ENCODE peak calls at places on chromosome 12, in six cellular contexts. A, T, N, F, Z and J are unnamed samples.

GRCh38 chr12:6934110-6934509 is 6.4 kb downstream of the ATN1 start:
- DNase-seq in A (no peak), T (peak; percentile 90), N (no peak), F (peak; percentile 57), Z (no peak), J (no peak)

GRCh38 chr12:115984607-115985006 is 292.9 kb downstream of the MED13L start:
- DNase-seq in A (no peak), T (no peak), N (no peak), F (no peak), Z (no peak), J (no peak)

GRCh38 chr12:70110085-70110484 is 133.1 kb upstream of the CNOT2 start:
- DNase-seq in A (no peak), T (no peak), N (no peak), F (no peak), Z (no peak), J (no peak)

GRCh38 chr12:77999074-77999715 is 168.5 kb downstream of the NAV3 start:
- DNase-seq in A (no peak), T (no peak), N (no peak), F (no peak), Z (no peak), J (peak; percentile 37)

GRCh38 chr12:109949089-109949488 is 47.1 kb downstream of the GIT2 start:
- DNase-seq in A (no peak), T (peak; percentile 73), N (no peak), F (peak; percentile 86), Z (no peak), J (no peak)

GRCh38 chr12:3035815-3036702 is 41.1 kb upstream of the TSPAN9 start:
- DNase-seq in A (no peak), T (peak; percentile 32), N (no peak), F (peak; percentile 32), Z (peak; percentile 13), J (no peak)

GRCh38 chr12:92145731-92146496 is at the start of gene BTG1:
- DNase-seq in A (peak; percentile 100), T (peak; percentile 100), N (peak; percentile 99), F (peak; percentile 100), Z (peak; percentile 99), J (peak; percentile 93)

GRCh38 chr12:92055877-92056276 is 89.8 kb downstream of the BTG1 start:
- DNase-seq in A (no peak), T (no peak), N (peak; percentile 81), F (no peak), Z (peak; percentile 36), J (no peak)

GRCh38 chr12:613996-614726 is 49.1 kb downstream of the NINJ2 start:
- DNase-seq in A (peak; percentile 11), T (peak; percentile 23), N (peak; percentile 66), F (peak; percentile 33), Z (no peak), J (peak; percentile 63)

GRCh38 chr12:62426095-62426488 is 40.5 kb upstream of the MON2 start:
- DNase-seq in A (no peak), T (peak; percentile 84), N (no peak), F (peak; percentile 65), Z (no peak), J (no peak)

GRCh38 chr12:55647027-55647426 is 10.3 kb downstream of the OR10P1 start:
- DNase-seq in A (no peak), T (no peak), N (no peak), F (no peak), Z (no peak), J (no peak)

GRCh38 chr12:120242971-120243699 is 22.4 kb downstream of the PXN start:
- DNase-seq in A (no peak), T (no peak), N (no peak), F (no peak), Z (no peak), J (no peak)

GRCh38 chr12:116278259-116278595 is 734 bp upstream of the MED13L start:
- DNase-seq in A (no peak), T (no peak), N (no peak), F (no peak), Z (no peak), J (no peak)

GRCh38 chr12:58425481-58426392 is 484.4 kb downstream of the ATP23 start:
- DNase-seq in A (peak; percentile 62), T (peak; percentile 89), N (peak; percentile 18), F (peak; percentile 95), Z (peak; percentile 88), J (peak; percentile 37)

GRCh38 chr12:727321-727720 is 25.1 kb upstream of the WNK1 start:
- DNase-seq in A (no peak), T (no peak), N (no peak), F (no peak), Z (no peak), J (no peak)

GRCh38 chr12:87756111-87756510 is 273.1 kb downstream of the C12orf50 start:
- DNase-seq in A (no peak), T (peak; percentile 98), N (no peak), F (peak; percentile 71), Z (no peak), J (no peak)

GRCh38 chr12:30836656-30837445 is 82.1 kb upstream of the CAPRIN2 start:
- DNase-seq in A (no peak), T (no peak), N (no peak), F (no peak), Z (no peak), J (no peak)

GRCh38 chr12:30840715-30841114 is 85.8 kb upstream of the TSPAN11 start:
- DNase-seq in A (no peak), T (no peak), N (no peak), F (no peak), Z (no peak), J (no peak)

GRCh38 chr12:30837595-30837994 is 82.8 kb upstream of the CAPRIN2 start:
- DNase-seq in A (no peak), T (no peak), N (no peak), F (no peak), Z (no peak), J (no peak)

GRCh38 chr12:30843211-30843610 is 83.3 kb upstream of the TSPAN11 start:
- DNase-seq in A (no peak), T (no peak), N (no peak), F (no peak), Z (no peak), J (no peak)

GRCh38 chr12:30839643-30840190 is 85.0 kb upstream of the CAPRIN2 start:
- DNase-seq in A (no peak), T (no peak), N (no peak), F (no peak), Z (no peak), J (no peak)
- TF ChIP-seq CTCF in A (no peak), T (no peak), N (no peak), F (no peak), Z (no peak), J (no peak)

GRCh38 chr12:121514184-121514742 is 66.6 kb downstream of the KDM2B start:
- DNase-seq in A (no peak), T (no peak), N (peak; percentile 9), F (no peak), Z (no peak), J (peak; percentile 68)

GRCh38 chr12:121515615-121516014 is 65.2 kb downstream of the KDM2B start:
- DNase-seq in A (no peak), T (no peak), N (no peak), F (peak; percentile 38), Z (no peak), J (no peak)

GRCh38 chr12:121512561-121512960 is 68.3 kb downstream of the KDM2B start:
- DNase-seq in A (peak; percentile 73), T (no peak), N (no peak), F (no peak), Z (no peak), J (no peak)

GRCh38 chr12:121511931-121512330 is 68.9 kb downstream of the KDM2B start:
- DNase-seq in A (no peak), T (no peak), N (no peak), F (no peak), Z (no peak), J (no peak)

DNA sequence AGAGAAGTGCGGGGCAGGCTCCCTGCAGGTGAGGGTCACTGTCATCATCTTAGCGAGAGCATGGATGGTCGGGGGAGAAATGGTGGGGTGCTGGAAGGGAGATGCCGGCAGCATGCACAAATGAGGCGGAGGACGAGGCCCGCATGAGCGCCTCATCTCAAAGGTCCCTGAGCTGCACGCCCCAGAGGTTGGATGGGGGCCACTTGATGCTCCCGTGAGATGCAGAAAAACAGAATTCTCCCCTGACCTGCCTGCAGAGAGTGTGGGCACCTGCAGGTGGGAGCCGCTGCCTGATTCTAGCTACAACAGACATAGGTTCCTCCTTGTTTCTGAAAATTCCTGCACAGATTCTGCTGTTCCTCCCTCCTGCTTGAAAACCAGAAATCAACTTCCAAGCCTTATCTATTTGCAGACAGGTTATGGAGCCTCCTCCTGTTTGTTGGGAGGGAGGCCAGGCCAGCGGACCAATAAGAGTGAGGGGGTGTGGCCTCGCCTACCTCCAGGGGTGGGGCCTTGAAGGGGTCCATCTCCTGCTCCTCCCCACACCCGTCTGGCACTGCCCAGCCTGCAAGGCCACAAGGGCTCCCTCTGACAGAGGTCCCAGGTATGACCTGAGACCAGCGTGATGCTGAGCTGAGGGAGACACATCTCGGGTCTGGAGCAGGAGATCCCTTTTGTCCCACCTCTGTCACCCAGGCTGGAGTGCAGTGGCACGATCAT is 67.2 kb downstream of the KDM2B start:
- DNase-seq in A (no peak), T (no peak), N (peak; percentile 39), F (no peak), Z (peak; percentile 84), J (peak; percentile 88)
- TF ChIP-seq CTCF in A (no peak), T (no peak), N (no peak), F (no peak), Z (no peak), J (no peak)

GRCh38 chr12:118038122-118038521 is 21.6 kb downstream of the RFC5 start:
- DNase-seq in A (no peak), T (no peak), N (no peak), F (no peak), Z (no peak), J (no peak)

GRCh38 chr12:118046430-118046829 is 14.5 kb downstream of the WSB2 start:
- DNase-seq in A (no peak), T (no peak), N (no peak), F (no peak), Z (no peak), J (no peak)

GRCh38 chr12:118044577-118044976 is 16.4 kb downstream of the WSB2 start:
- DNase-seq in A (no peak), T (no peak), N (no peak), F (no peak), Z (no peak), J (no peak)

GRCh38 chr12:118044075-118044474 is 16.9 kb downstream of the WSB2 start:
- DNase-seq in A (no peak), T (no peak), N (no peak), F (no peak), Z (no peak), J (no peak)

GRCh38 chr12:118042091-118042490 is 18.9 kb downstream of the WSB2 start:
- DNase-seq in A (no peak), T (no peak), N (no peak), F (no peak), Z (no peak), J (no peak)
- TF ChIP-seq CTCF in A (no peak), T (no peak), N (no peak), F (no peak), Z (no peak), J (no peak)

GRCh38 chr12:72618764-72619163 is 346.6 kb downstream of the TRHDE start:
- DNase-seq in A (no peak), T (no peak), N (no peak), F (no peak), Z (no peak), J (no peak)

DNA sequence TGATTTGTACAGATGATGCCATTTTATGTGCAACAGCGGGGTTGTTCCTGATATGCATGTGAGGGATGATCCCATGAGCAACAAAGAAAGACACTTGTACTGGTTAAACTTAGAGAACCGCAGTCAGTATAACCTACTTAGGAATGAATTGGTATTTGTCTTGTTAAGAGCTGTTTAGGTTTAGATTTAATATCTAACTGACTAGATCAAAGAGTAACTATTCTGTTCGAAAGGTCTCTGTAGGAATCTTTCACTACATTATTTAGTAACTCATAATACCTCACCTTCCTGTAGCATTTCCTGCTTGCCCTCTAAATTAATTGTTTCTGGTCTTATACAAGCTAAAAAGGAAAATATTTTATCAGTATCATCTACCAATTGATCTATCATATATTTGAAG is 350.4 kb downstream of the TRHDE start:
- DNase-seq in A (no peak), T (no peak), N (no peak), F (no peak), Z (no peak), J (no peak)
- TF ChIP-seq CTCF in A (no peak), T (no peak), N (no peak), F (no peak), Z (no peak), J (no peak)